ENCODE peak calls at places on chromosomes 12 and 14, in seven cellular contexts. B, O, W, P, M, T and A are unnamed samples.

GRCh38 chr14:35879141-35879648 is 53.1 kb downstream of the BRMS1L start:
- DNase-seq in B (no peak), O (peak), W (no peak), P (no peak), M (no peak), T (no peak), A (no peak)

GRCh38 chr14:67620217-67620789 is 583 bp downstream of the ARG2 start:
- DNase-seq in B (peak), O (peak), W (peak), P (no peak), M (no peak), T (no peak), A (peak)

GRCh38 chr14:67887478-67887877 is 67.9 kb downstream of the RAD51B start:
- DNase-seq in B (no peak), O (no peak), W (no peak), P (no peak), M (no peak), T (no peak), A (no peak)

GRCh38 chr12:125271850-125272249 is 206.6 kb downstream of the AACS start:
- DNase-seq in B (no peak), O (no peak), W (no peak), P (no peak), M (no peak), T (no peak), A (no peak)

GRCh38 chr14:101254805-101255764 is 306.2 kb upstream of the DIO3 start:
- DNase-seq in B (no peak), O (no peak), W (no peak), P (no peak), M (no peak), T (no peak), A (peak)

GRCh38 chr14:104968153-104968527 is 10.0 kb downstream of the AHNAK2 start:
- DNase-seq in B (no peak), O (peak), W (peak), P (peak), M (peak), T (no peak), A (no peak)

GRCh38 chr14:100878271-100879146 is 25.0 kb downstream of the RTL1 start:
- DNase-seq in B (no peak), O (no peak), W (no peak), P (peak), M (peak), T (no peak), A (no peak)

GRCh38 chr12:123063535-123063934 is 83.1 kb downstream of the ARL6IP4 start:
- DNase-seq in B (no peak), O (no peak), W (peak), P (no peak), M (no peak), T (peak), A (no peak)

GRCh38 chr12:106248177-106248848 is 493 bp upstream of the CKAP4 start:
- DNase-seq in B (peak), O (peak), W (peak), P (peak), M (peak), T (no peak), A (no peak)

GRCh38 chr14:103624860-103625259 is 4.2 kb upstream of the KLC1 start:
- DNase-seq in B (no peak), O (peak), W (peak), P (peak), M (peak), T (no peak), A (peak)

GRCh38 chr12:4449862-4450222 is 4.2 kb upstream of the FGF6 start:
- DNase-seq in B (no peak), O (peak), W (no peak), P (no peak), M (no peak), T (no peak), A (peak)

GRCh38 chr14:99660794-99661193 is 15.9 kb downstream of the HHIPL1 start:
- DNase-seq in B (no peak), O (no peak), W (no peak), P (no peak), M (no peak), T (no peak), A (no peak)

GRCh38 chr14:81329640-81330385 is 70.3 kb downstream of the STON2 start:
- DNase-seq in B (no peak), O (peak), W (no peak), P (peak), M (no peak), T (no peak), A (no peak)

GRCh38 chr14:103185051-103186027 is 62.1 kb downstream of the TNFAIP2 start:
- DNase-seq in B (no peak), O (peak), W (peak), P (no peak), M (no peak), T (no peak), A (no peak)

GRCh38 chr12:38424436-38424835 is 107.9 kb downstream of the ALG10B start:
- DNase-seq in B (no peak), O (peak), W (no peak), P (no peak), M (no peak), T (no peak), A (no peak)

GRCh38 chr12:56154246-56154771 is 1.9 kb downstream of the MYL6B start:
- DNase-seq in B (no peak), O (no peak), W (no peak), P (no peak), M (no peak), T (no peak), A (no peak)

GRCh38 chr12:4763549-4763948 is 43.3 kb downstream of the GALNT8 start:
- DNase-seq in B (no peak), O (no peak), W (peak), P (no peak), M (no peak), T (peak), A (no peak)

GRCh38 chr12:56979628-56980027 is 22.2 kb upstream of the RDH16 start:
- DNase-seq in B (no peak), O (peak), W (no peak), P (no peak), M (no peak), T (no peak), A (no peak)

GRCh38 chr14:64238049-64238448 is 56.1 kb downstream of the ESR2 start:
- DNase-seq in B (no peak), O (no peak), W (no peak), P (no peak), M (no peak), T (no peak), A (no peak)

GRCh38 chr12:102961488-102961801 is 4.0 kb downstream of the ASCL1 start:
- DNase-seq in B (no peak), O (no peak), W (no peak), P (no peak), M (no peak), T (no peak), A (no peak)

GRCh38 chr12:131383291-131383690 is 327.6 kb upstream of the SFSWAP start:
- DNase-seq in B (no peak), O (no peak), W (no peak), P (no peak), M (no peak), T (no peak), A (no peak)

GRCh38 chr14:69017706-69018105 is 38.6 kb upstream of the ACTN1 start:
- DNase-seq in B (no peak), O (no peak), W (no peak), P (no peak), M (no peak), T (no peak), A (no peak)

GRCh38 chr12:42588981-42589464 is 523 bp downstream of the PRICKLE1 start:
- DNase-seq in B (peak), O (peak), W (peak), P (no peak), M (peak), T (no peak), A (peak)

GRCh38 chr12:84910549-84911241 is 1.9 kb downstream of the SLC6A15 start:
- DNase-seq in B (peak), O (peak), W (no peak), P (no peak), M (no peak), T (no peak), A (no peak)

GRCh38 chr12:104665296-104665695 is 208.5 kb downstream of the CHST11 start:
- DNase-seq in B (no peak), O (no peak), W (no peak), P (no peak), M (no peak), T (no peak), A (no peak)

GRCh38 chr14:104107101-104107581 is 21.6 kb downstream of the ASPG start:
- DNase-seq in B (no peak), O (no peak), W (no peak), P (peak), M (peak), T (no peak), A (no peak)

GRCh38 chr14:22505751-22506710 is 83.0 kb downstream of the DAD1 start:
- DNase-seq in B (no peak), O (no peak), W (no peak), P (no peak), M (no peak), T (no peak), A (no peak)

GRCh38 chr14:24310387-24310665 is 386 bp downstream of the LTB4R2 start:
- DNase-seq in B (no peak), O (no peak), W (no peak), P (no peak), M (no peak), T (no peak), A (no peak)

GRCh38 chr12:108373111-108373510 is 34.0 kb upstream of the CMKLR1 start:
- DNase-seq in B (no peak), O (no peak), W (no peak), P (no peak), M (no peak), T (no peak), A (no peak)

GRCh38 chr12:11827096-11827841 is 177.8 kb downstream of the ETV6 start:
- DNase-seq in B (peak), O (no peak), W (no peak), P (no peak), M (no peak), T (no peak), A (no peak)

GRCh38 chr14:95318399-95318834 is 1.3 kb downstream of the CLMN start:
- DNase-seq in B (no peak), O (no peak), W (no peak), P (no peak), M (no peak), T (no peak), A (no peak)

GRCh38 chr12:16121953-16122352 is 155.5 kb downstream of the SLC15A5 start:
- DNase-seq in B (no peak), O (no peak), W (no peak), P (no peak), M (no peak), T (no peak), A (no peak)

GRCh38 chr12:93442411-93443340 is 929 bp upstream of the UBE2N start:
- DNase-seq in B (no peak), O (peak), W (no peak), P (no peak), M (no peak), T (no peak), A (no peak)

GRCh38 chr14:99183311-99183710 is 88.7 kb downstream of the BCL11B start:
- DNase-seq in B (no peak), O (no peak), W (no peak), P (no peak), M (no peak), T (no peak), A (no peak)

GRCh38 chr12:132827763-132828703 is 636 bp downstream of the GOLGA3 start:
- DNase-seq in B (no peak), O (peak), W (peak), P (no peak), M (peak), T (no peak), A (peak)

GRCh38 chr12:4809449-4810218 is 89.4 kb downstream of the GALNT8 start:
- DNase-seq in B (peak), O (no peak), W (no peak), P (no peak), M (no peak), T (no peak), A (no peak)

GRCh38 chr14:75126679-75127473 is at the start of gene NEK9:
- DNase-seq in B (peak), O (peak), W (peak), P (peak), M (peak), T (peak), A (peak)

GRCh38 chr14:75125617-75126016 is 1.2 kb downstream of the NEK9 start:
- DNase-seq in B (no peak), O (peak), W (no peak), P (no peak), M (no peak), T (no peak), A (no peak)

GRCh38 chr14:75128596-75128990 is 1.7 kb upstream of the NEK9 start:
- DNase-seq in B (no peak), O (no peak), W (no peak), P (no peak), M (no peak), T (no peak), A (no peak)

GRCh38 chr14:75126121-75126544 is 715 bp downstream of the NEK9 start:
- DNase-seq in B (no peak), O (no peak), W (peak), P (no peak), M (no peak), T (no peak), A (no peak)

DNA sequence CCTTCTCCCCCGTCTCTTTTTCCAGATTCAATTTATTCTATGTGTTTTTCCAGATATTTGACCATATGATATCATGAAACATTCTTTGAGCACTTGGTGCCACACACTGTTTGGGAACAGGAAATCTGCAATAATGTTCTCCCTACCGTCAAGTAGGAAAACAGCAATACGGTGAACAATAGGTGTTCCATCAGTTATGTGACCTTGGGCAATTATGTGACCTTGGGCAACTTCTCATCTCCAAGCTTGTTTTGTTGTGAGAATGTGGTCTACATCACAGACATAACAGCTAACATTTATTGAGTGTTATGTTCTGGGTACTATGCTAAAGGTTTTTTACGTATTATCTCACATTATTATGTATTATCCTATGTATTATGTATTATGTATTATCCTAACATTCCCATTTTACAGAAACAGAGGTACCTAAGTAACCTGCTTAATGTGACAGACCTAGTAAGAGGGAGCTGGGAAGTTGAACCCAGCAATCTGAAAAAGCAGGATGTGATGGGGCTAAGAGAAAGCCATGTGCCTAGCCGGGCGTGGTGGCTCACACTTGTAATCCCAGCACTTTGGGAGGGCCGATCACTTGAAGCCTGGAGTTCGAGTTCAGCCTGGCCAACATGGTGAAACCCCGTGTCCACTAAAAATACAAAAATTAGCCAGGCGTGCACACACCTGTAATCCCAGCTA is 1.2 kb upstream of the NEK9 start:
- DNase-seq in B (no peak), O (no peak), W (no peak), P (no peak), M (no peak), T (no peak), A (no peak)
- H3K4me3 ChIP-seq in B (peak), O (peak), W (peak), P (peak), M (no peak), T (peak), A (peak)

GRCh38 chr14:38256358-38256840 is 506 bp upstream of the CLEC14A start:
- DNase-seq in B (no peak), O (no peak), W (no peak), P (no peak), M (no peak), T (no peak), A (no peak)

GRCh38 chr14:38255673-38256357 is at the start of gene CLEC14A:
- DNase-seq in B (no peak), O (no peak), W (no peak), P (no peak), M (peak), T (peak), A (peak)

GRCh38 chr14:38252066-38252710 is 3.7 kb downstream of the CLEC14A start:
- DNase-seq in B (no peak), O (no peak), W (no peak), P (no peak), M (no peak), T (no peak), A (no peak)

GRCh38 chr14:38255408-38255672 is 553 bp downstream of the CLEC14A start:
- DNase-seq in B (no peak), O (no peak), W (no peak), P (no peak), M (no peak), T (no peak), A (no peak)

DNA sequence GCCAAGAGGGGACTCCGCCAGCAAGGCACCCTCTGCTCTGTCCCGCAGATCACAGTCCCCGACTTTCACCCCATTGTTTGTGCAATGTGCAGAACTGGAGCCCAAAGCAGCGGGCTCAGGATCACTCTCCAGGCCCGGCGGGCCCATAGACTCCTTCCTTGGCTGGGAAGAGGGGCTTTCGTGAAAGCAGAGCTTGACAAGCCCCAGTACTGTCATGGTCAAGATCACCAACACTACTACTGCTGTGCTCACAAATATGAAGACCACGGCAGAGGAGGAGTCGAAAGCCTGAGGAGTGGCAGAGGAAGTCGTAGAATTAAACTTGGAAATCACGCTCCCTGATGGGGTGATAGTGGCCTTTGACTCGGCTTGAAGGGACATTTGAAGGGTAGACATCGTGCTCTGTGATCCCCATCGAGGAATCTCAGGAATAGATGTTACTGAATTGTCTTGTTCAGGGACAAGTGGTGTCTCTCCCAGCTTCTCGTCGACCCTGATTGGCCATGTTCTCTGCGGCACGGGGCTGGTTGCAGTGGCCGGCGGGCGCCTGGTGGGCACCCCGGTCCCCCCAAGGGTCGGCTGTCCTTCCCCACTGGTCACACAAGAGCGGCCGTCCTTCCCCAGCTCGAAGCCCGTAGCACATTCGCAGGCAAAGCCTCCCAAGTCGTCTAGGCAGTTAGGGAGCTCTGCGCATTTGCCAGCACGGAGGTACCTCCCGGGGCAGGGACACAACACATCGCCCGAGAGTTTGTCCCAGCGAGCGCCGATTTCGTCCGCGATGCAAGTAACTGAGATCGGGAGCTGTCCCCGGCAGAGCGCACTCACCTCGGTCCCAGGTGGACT is 1.1 kb downstream of the CLEC14A start:
- DNase-seq in B (peak), O (no peak), W (no peak), P (no peak), M (peak), T (peak), A (no peak)
- H3K4me3 ChIP-seq in B (peak), O (no peak), W (no peak), P (peak), M (no peak), T (peak), A (peak)

GRCh38 chr12:66500094-66500493 is 178.8 kb downstream of the GRIP1 start:
- DNase-seq in B (no peak), O (peak), W (no peak), P (no peak), M (no peak), T (no peak), A (no peak)
- H3K4me3 ChIP-seq in B (no peak), O (no peak), W (no peak), P (no peak), M (no peak), T (no peak), A (no peak)

DNA sequence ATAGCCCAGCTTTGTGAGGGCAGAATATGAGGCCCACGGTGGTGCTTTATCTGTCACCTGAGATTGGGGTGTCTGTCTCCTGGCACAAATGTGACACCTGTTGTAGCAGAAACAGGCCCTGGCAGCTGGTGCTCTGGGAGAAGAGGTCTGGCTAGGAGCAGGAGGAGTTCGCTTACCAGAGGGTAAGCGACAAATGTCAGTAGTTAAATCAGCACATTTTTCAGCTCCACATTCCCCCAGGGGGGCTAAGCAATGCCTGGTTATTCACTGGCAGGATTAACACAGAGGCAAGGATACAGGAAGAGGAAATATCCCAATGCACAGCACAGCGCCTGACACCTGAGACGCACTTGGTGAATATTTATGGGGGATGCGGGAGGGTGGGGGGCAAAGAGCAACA is 71.1 kb downstream of the B4GALNT3 start:
- DNase-seq in B (no peak), O (no peak), W (no peak), P (no peak), M (no peak), T (no peak), A (no peak)
- H3K4me3 ChIP-seq in B (no peak), O (no peak), W (no peak), P (no peak), M (no peak), T (no peak), A (no peak)

DNA sequence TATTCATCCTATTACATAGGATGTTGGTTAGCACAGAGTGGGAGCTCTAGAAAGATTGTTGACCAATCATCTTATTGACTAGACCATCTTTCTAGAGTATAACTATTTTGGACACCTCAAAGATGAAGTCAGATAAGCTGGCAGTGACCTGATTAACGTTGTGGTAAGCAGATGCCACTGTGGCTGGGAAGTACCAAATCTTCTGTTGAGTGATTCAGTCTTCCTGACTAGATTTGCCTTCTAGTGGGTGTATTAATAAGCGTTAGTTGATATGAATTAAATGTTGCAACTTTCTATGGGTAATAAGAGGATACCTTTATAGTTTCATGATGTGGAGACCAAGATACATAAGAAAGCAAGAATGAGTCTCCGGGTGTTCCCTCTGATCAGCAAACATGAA is 51.2 kb upstream of the HELB start:
- DNase-seq in B (no peak), O (no peak), W (no peak), P (no peak), M (no peak), T (no peak), A (no peak)
- H3K4me3 ChIP-seq in B (no peak), O (no peak), W (no peak), P (no peak), M (no peak), T (no peak), A (no peak)

GRCh38 chr14:55098561-55098898 is 30.5 kb upstream of the LGALS3 start:
- DNase-seq in B (no peak), O (no peak), W (no peak), P (no peak), M (no peak), T (no peak), A (no peak)

GRCh38 chr14:55094630-55095157 is 34.4 kb upstream of the LGALS3 start:
- DNase-seq in B (no peak), O (peak), W (no peak), P (no peak), M (no peak), T (no peak), A (no peak)

GRCh38 chr14:55101698-55102097 is 27.4 kb upstream of the LGALS3 start:
- DNase-seq in B (no peak), O (no peak), W (no peak), P (no peak), M (no peak), T (no peak), A (no peak)

GRCh38 chr14:55099741-55100140 is 29.3 kb upstream of the LGALS3 start:
- DNase-seq in B (no peak), O (no peak), W (no peak), P (no peak), M (no peak), T (no peak), A (no peak)

GRCh38 chr14:55097894-55098560 is 31.0 kb upstream of the LGALS3 start:
- DNase-seq in B (no peak), O (peak), W (no peak), P (no peak), M (no peak), T (no peak), A (peak)
- H3K4me3 ChIP-seq in B (no peak), O (no peak), W (no peak), P (no peak), M (no peak), T (no peak), A (no peak)